ENCODE peak calls at places on chromosomes 2 and 18, in seven cellular contexts. R is A549, M is ovary, U is endodermal cell, E is colonic mucosa, C is Peyer's patch, J is right cardiac atrium. B is an unnamed sample.

GRCh38 chr18:49725809-49726514 is 87.4 kb downstream of the ACAA2 start:
- DNase-seq in R (peak; percentile 18), M (peak; percentile 60), U (peak; percentile 96), E (no peak), C (peak; percentile 17), J (peak; percentile 78), B (no peak)

GRCh38 chr18:24561369-24561768 is 100.9 kb downstream of the HRH4 start:
- DNase-seq in R (no peak), M (no peak), U (no peak), E (no peak), C (no peak), J (no peak), B (no peak)

GRCh38 chr18:10142496-10143160 is 228.8 kb downstream of the VAPA start:
- DNase-seq in R (peak; percentile 20), M (peak; percentile 59), U (no peak), E (no peak), C (no peak), J (peak; percentile 79), B (no peak)

GRCh38 chr2:176136375-176137248 is 7.1 kb downstream of the HOXD8 start:
- DNase-seq in R (no peak), M (peak; percentile 75), U (peak; percentile 74), E (peak; percentile 63), C (no peak), J (no peak), B (no peak)

GRCh38 chr18:34956663-34957062 is 84.5 kb upstream of the MAPRE2 start:
- DNase-seq in R (no peak), M (no peak), U (no peak), E (no peak), C (no peak), J (no peak), B (no peak)

GRCh38 chr2:240850756-240851077 is 17.9 kb upstream of the AGXT start:
- DNase-seq in R (no peak), M (peak; percentile 30), U (no peak), E (no peak), C (no peak), J (no peak), B (no peak)

GRCh38 chr18:37336568-37337285 is 228.9 kb downstream of the CELF4 start:
- DNase-seq in R (no peak), M (no peak), U (no peak), E (no peak), C (no peak), J (no peak), B (no peak)

GRCh38 chr2:165161510-165161909 is 42.3 kb downstream of the SCN3A start:
- DNase-seq in R (no peak), M (no peak), U (no peak), E (no peak), C (no peak), J (no peak), B (no peak)

GRCh38 chr2:2834530-2835254 is 503.6 kb upstream of the MYT1L start:
- DNase-seq in R (no peak), M (no peak), U (no peak), E (peak; percentile 4), C (no peak), J (no peak), B (no peak)

GRCh38 chr2:12709207-12709522 is 7.6 kb upstream of the TRIB2 start:
- DNase-seq in R (no peak), M (no peak), U (no peak), E (no peak), C (no peak), J (no peak), B (peak; percentile 77)

GRCh38 chr2:97730245-97730644 is 16.9 kb downstream of the ZAP70 start:
- DNase-seq in R (no peak), M (no peak), U (no peak), E (no peak), C (no peak), J (no peak), B (no peak)

GRCh38 chr2:11128258-11128951 is 26.9 kb upstream of the SLC66A3 start:
- DNase-seq in R (no peak), M (no peak), U (peak; percentile 35), E (no peak), C (no peak), J (no peak), B (no peak)

GRCh38 chr2:121372082-121372481 is 87.1 kb upstream of the TFCP2L1 start:
- DNase-seq in R (no peak), M (no peak), U (no peak), E (no peak), C (no peak), J (no peak), B (no peak)

GRCh38 chr2:241391892-241392665 is 36.0 kb downstream of the FARP2 start:
- DNase-seq in R (no peak), M (no peak), U (peak; percentile 76), E (peak; percentile 58), C (no peak), J (no peak), B (peak; percentile 14)

GRCh38 chr2:128028668-128029054 is 802 bp upstream of the SAP130 start:
- DNase-seq in R (no peak), M (no peak), U (no peak), E (no peak), C (no peak), J (no peak), B (no peak)

GRCh38 chr2:201138401-201138970 is 22.5 kb downstream of the CFLAR start:
- DNase-seq in R (no peak), M (no peak), U (no peak), E (no peak), C (no peak), J (no peak), B (no peak)

GRCh38 chr18:13455960-13456471 is 237.5 kb downstream of the LDLRAD4 start:
- DNase-seq in R (no peak), M (no peak), U (no peak), E (no peak), C (no peak), J (no peak), B (peak; percentile 12)

GRCh38 chr2:240435955-240436625 is 627 bp downstream of the GPC1 start:
- DNase-seq in R (no peak), M (peak; percentile 61), U (peak; percentile 76), E (no peak), C (no peak), J (peak; percentile 76), B (peak; percentile 18)

GRCh38 chr2:126482582-126483464 is 173.1 kb upstream of the GYPC start:
- DNase-seq in R (no peak), M (no peak), U (peak; percentile 84), E (no peak), C (no peak), J (peak; percentile 48), B (no peak)

GRCh38 chr18:48140738-48141137 is 210.3 kb upstream of the SMAD2 start:
- DNase-seq in R (no peak), M (no peak), U (no peak), E (no peak), C (no peak), J (no peak), B (no peak)
- H3K4me1 ChIP-seq in R (peaks cover 9% of the 10 kb centered on the region), M (peaks cover 12% of the 10 kb centered on the region), U (no peaks in the 10 kb centered on the region), E (peaks cover 20% of the 10 kb centered on the region), C (peaks cover 37% of the 10 kb centered on the region), J (peaks cover 8% of the 10 kb centered on the region), B (peaks cover 8% of the 10 kb centered on the region)

GRCh38 chr2:33136056-33136455 is 189.3 kb downstream of the LTBP1 start:
- DNase-seq in R (no peak), M (no peak), U (no peak), E (no peak), C (no peak), J (no peak), B (no peak)
- H3K4me1 ChIP-seq in R (peaks cover 29% of the 10 kb centered on the region), M (peaks cover 12% of the 10 kb centered on the region), U (no peaks in the 10 kb centered on the region), E (no peaks in the 10 kb centered on the region), C (peaks cover 6% of the 10 kb centered on the region), J (peaks cover 2% of the 10 kb centered on the region), B (no peaks in the 10 kb centered on the region)

DNA sequence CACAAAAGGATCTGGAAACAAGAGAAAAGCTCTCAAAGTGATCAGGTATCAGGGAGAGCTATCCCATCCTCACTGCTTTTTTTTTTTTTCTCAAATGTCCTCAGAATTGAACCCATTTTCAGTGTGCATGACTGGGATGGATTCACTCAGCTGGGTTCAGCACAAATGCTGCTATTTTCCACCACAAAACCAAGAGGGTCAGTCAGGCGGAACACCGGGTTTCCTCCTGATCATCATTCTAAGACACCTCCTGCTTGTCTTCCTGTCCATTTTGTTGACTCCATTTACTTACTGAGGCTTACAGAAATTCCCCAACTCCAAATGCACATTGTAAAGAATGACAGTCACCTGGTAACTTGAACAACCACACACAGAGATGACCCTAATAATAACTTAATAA is 39.9 kb downstream of the CYRIA start:
- DNase-seq in R (no peak), M (no peak), U (no peak), E (no peak), C (peak; percentile 84), J (no peak), B (no peak)
- H3K4me1 ChIP-seq in R (no peaks in the 10 kb centered on the region), M (peaks cover 19% of the 10 kb centered on the region), U (peaks cover 9% of the 10 kb centered on the region), E (no peaks in the 10 kb centered on the region), C (peaks cover 26% of the 10 kb centered on the region), J (peaks cover 7% of the 10 kb centered on the region), B (no peaks in the 10 kb centered on the region)

DNA sequence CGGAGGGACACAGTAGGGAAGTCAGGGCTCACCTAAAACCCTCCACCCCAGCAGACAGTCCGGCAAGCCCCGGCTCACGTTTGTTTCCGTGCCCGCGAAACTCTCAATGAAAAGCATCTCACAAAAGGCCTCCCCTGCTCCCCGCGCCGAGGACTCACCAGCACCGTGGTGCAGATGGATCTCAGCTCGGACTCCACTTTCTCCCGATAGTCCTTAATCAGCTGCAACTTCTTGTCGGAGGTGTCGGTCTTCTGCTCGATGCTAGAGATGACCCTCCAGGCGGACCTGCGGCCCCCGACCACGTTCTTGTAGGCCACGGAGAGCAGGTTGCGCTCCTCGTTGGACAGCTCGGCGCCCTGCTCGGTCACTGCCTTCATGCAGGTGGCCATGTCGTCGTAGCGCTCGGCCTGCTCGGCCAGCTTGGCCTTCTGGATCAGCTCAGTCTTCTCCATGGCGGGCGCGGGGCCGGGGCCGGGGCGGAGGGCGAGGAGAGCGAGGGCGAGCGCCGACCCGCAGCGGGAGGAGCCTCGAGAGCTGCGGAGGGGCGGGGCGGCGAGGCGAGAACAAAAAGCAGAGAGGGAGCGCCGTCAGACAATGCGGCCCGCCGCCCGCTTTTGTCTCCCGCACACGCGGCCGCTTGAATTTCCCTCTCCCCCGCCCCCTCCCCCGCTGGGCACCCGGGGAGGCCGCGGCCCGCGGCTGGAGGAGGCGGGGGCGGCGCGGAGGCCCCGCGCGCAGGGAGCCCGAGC is 622 bp downstream of the YWHAQ start:
- DNase-seq in R (peak; percentile 62), M (peak; percentile 85), U (peak; percentile 92), E (peak; percentile 78), C (peak; percentile 74), J (peak; percentile 91), B (peak; percentile 74)
- H3K4me1 ChIP-seq in R (peaks cover 45% of the 10 kb centered on the region), M (peaks cover 10% of the 10 kb centered on the region), U (peaks cover 9% of the 10 kb centered on the region), E (peaks cover 5% of the 10 kb centered on the region), C (peaks cover 38% of the 10 kb centered on the region), J (peaks cover 3% of the 10 kb centered on the region), B (peaks cover 53% of the 10 kb centered on the region)

DNA sequence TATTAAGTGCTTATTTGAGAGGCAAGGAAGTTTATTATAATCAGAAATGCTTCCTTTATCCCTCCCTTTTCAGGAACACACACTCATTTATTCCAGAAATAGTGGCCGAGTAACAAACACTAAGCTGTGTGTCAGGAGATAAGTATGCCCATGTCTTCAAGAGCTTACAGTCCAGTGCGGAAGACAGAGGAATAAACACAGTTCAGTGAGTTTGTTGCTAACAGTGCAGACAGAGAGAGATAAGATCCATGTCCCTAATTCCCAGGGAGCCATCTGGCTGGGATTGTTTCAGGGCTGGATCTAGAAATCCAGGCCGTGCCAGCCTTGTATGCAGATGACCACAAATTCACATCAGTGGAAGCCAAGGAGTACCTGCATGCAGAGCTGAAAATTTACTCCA is 151.4 kb downstream of the ANTXR1 start:
- DNase-seq in R (no peak), M (no peak), U (no peak), E (no peak), C (no peak), J (no peak), B (no peak)
- H3K4me1 ChIP-seq in R (peaks cover 50% of the 10 kb centered on the region), M (peaks cover 11% of the 10 kb centered on the region), U (no peaks in the 10 kb centered on the region), E (no peaks in the 10 kb centered on the region), C (peaks cover 18% of the 10 kb centered on the region), J (peaks cover 5% of the 10 kb centered on the region), B (no peaks in the 10 kb centered on the region)

GRCh38 chr2:152221870-152222269 is 46.3 kb upstream of the STAM2 start:
- DNase-seq in R (no peak), M (no peak), U (no peak), E (no peak), C (no peak), J (no peak), B (no peak)
- H3K4me1 ChIP-seq in R (peaks cover 9% of the 10 kb centered on the region), M (peaks cover 4% of the 10 kb centered on the region), U (no peaks in the 10 kb centered on the region), E (no peaks in the 10 kb centered on the region), C (peaks cover 16% of the 10 kb centered on the region), J (peaks cover 4% of the 10 kb centered on the region), B (no peaks in the 10 kb centered on the region)

B was measured in CD4-positive, alpha-beta memory T cell.